ENCODE peak calls at places on chromosomes 5 and 9, in eight cellular contexts. A is MM.1S, L is HCT116, R is GM23338, D is hepatocyte, V is PC-3, E is SK-N-SH, Z is neural progenitor cell. S is an unnamed sample.

GRCh38 chr9:71760901-71761300 is 7.4 kb downstream of the CEMIP2 start:
- DNase-seq in V (no peak), D (no peak), R (peak; percentile 76), A (no peak), L (no peak), E (no peak), Z (peak; percentile 70), S (no peak)

GRCh38 chr5:144844086-144844485 is 673.4 kb downstream of the KCTD16 start:
- DNase-seq in Z (no peak), R (no peak), E (no peak), L (no peak), A (no peak), D (no peak), V (no peak), S (no peak)

GRCh38 chr9:134088064-134088725 is 20.4 kb upstream of the BRD3 start:
- DNase-seq in V (no peak), L (no peak), Z (no peak), A (no peak), R (no peak), D (no peak), E (peak; percentile 51), S (no peak)

GRCh38 chr9:134372621-134373267 is 46.5 kb downstream of the RXRA start:
- DNase-seq in A (no peak), D (no peak), V (no peak), Z (no peak), R (no peak), E (no peak), L (no peak), S (no peak)

GRCh38 chr5:172617817-172618216 is 23.2 kb upstream of the NEURL1B start:
- DNase-seq in Z (no peak), E (no peak), V (no peak), L (no peak), A (no peak), R (peak; percentile 76), D (no peak), S (no peak)

GRCh38 chr5:143494595-143494994 is 91.1 kb upstream of the NR3C1 start:
- DNase-seq in D (no peak), E (no peak), A (no peak), L (no peak), Z (no peak), V (no peak), R (no peak), S (no peak)

GRCh38 chr5:173946353-173946752 is 42.6 kb upstream of the C5orf47 start:
- DNase-seq in Z (no peak), E (no peak), R (no peak), L (no peak), V (no peak), D (peak; percentile 37), A (no peak), S (no peak)

GRCh38 chr9:129258124-129258822 is 80.2 kb upstream of the IER5L start:
- DNase-seq in V (peak; percentile 14), R (peak; percentile 99), D (peak; percentile 95), E (peak; percentile 100), Z (peak; percentile 100), L (peak; percentile 77), A (peak; percentile 96), S (peak; percentile 92)

GRCh38 chr5:65013141-65013540 is 244.4 kb downstream of the CWC27 start:
- DNase-seq in A (no peak), D (no peak), L (no peak), E (no peak), V (no peak), Z (no peak), R (no peak), S (no peak)

GRCh38 chr5:21654-22233 is 70.2 kb upstream of the PLEKHG4B start:
- DNase-seq in Z (no peak), A (peak; percentile 79), R (peak; percentile 37), L (peak; percentile 38), D (no peak), E (peak; percentile 59), V (peak; percentile 62), S (peak; percentile 27)
- TF ChIP-seq EZH2phosphoT487 in Z (no peak), A (no peak), R (no peak), L (no peak), D (no peak), E (no peak), V (no peak), S (no peak)

DNA sequence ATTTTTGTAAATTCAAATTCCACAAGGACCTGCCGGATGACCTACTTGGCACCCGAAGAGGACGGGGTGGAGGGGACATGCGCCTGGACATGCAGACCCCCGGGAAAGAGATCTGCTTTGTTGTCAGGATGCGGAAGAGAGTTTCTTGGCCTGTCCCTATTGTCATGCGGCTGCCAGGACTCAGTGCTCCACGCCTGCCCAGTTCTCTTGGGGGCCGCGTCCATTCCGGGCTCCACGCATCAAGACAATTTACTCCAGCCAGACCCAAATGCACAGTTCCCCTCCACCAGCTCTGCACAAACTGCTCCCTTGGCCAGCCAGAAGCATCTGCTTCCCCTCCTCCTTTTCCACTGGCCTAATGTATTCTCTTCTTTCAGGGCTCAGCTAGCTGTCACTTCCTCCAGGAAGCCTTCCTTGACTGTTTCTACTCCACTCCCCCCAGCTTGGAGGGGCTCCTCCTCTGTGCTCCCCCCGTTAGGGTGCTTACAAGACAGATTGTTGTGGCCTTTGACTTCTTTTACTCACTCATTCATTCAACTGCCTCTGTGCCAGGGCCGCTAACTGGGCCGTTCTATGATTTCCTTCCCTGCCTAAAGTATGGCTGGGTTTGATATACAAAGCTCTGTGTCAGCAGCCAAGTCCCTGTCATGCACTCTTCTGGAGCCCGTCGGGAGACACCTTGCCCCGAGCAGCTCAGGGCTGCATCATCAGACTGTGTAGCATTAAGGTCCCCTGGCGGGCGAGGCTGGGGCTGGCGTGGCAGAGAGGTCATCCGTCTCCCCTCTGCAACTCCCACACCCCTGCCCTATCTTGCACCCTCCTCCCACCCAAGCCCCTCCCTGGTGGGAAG is 6.6 kb downstream of the FIBCD1 start:
- DNase-seq in E (no peak), R (no peak), Z (peak; percentile 59), V (peak; percentile 48), L (no peak), A (no peak), D (peak; percentile 63), S (no peak)
- TF ChIP-seq CTCF in E (no peak), R (peak; percentile 9), Z (peak; percentile 25), V (peak; percentile 49), L (no peak), A (no peak), D (no peak), S (no peak)

GRCh38 chr9:35406183-35406959 is 83.5 kb upstream of the RUSC2 start:
- DNase-seq in V (no peak), L (no peak), D (peak; percentile 55), R (peak; percentile 98), Z (peak; percentile 93), E (no peak), A (no peak), S (no peak)
- TF ChIP-seq EZH2phosphoT487 in V (no peak), L (no peak), D (no peak), R (no peak), Z (no peak), E (no peak), A (no peak), S (no peak)

GRCh38 chr5:158938181-158938580 is 161.5 kb downstream of the EBF1 start:
- DNase-seq in E (no peak), L (no peak), V (no peak), D (no peak), Z (no peak), R (no peak), A (no peak), S (no peak)

GRCh38 chr5:158929579-158930233 is 170.0 kb downstream of the EBF1 start:
- DNase-seq in R (no peak), A (no peak), D (no peak), Z (no peak), L (no peak), E (no peak), V (no peak), S (no peak)

GRCh38 chr5:158940977-158941376 is 158.7 kb downstream of the EBF1 start:
- DNase-seq in R (no peak), E (no peak), L (no peak), A (no peak), D (no peak), Z (no peak), V (no peak), S (no peak)

GRCh38 chr5:158933494-158934318 is 166.0 kb downstream of the EBF1 start:
- DNase-seq in V (no peak), D (no peak), E (no peak), R (no peak), L (no peak), Z (no peak), A (no peak), S (no peak)

GRCh38 chr5:158935215-158935614 is 164.5 kb downstream of the EBF1 start:
- DNase-seq in E (no peak), Z (no peak), A (no peak), R (no peak), V (no peak), D (no peak), L (no peak), S (no peak)
- TF ChIP-seq CTCF in E (no peak), Z (no peak), A (no peak), R (no peak), V (no peak), D (no peak), L (no peak), S (no peak)

GRCh38 chr5:1515311-1515920 is 8.3 kb downstream of the LPCAT1 start:
- DNase-seq in E (peak; percentile 24), R (peak; percentile 43), A (no peak), V (no peak), D (no peak), L (no peak), Z (no peak), S (no peak)

GRCh38 chr5:1512541-1513291 is 11.0 kb downstream of the LPCAT1 start:
- DNase-seq in L (no peak), V (no peak), Z (peak; percentile 6), D (no peak), E (no peak), R (no peak), A (peak; percentile 89), S (no peak)

GRCh38 chr5:1514027-1514818 is 9.5 kb downstream of the LPCAT1 start:
- DNase-seq in V (no peak), A (no peak), R (peak; percentile 49), L (no peak), Z (peak; percentile 7), E (peak; percentile 9), D (no peak), S (no peak)

GRCh38 chr5:1511651-1512540 is 11.9 kb downstream of the LPCAT1 start:
- DNase-seq in R (no peak), V (peak; percentile 67), Z (peak; percentile 44), L (peak; percentile 29), A (no peak), E (no peak), D (no peak), S (peak; percentile 18)

DNA sequence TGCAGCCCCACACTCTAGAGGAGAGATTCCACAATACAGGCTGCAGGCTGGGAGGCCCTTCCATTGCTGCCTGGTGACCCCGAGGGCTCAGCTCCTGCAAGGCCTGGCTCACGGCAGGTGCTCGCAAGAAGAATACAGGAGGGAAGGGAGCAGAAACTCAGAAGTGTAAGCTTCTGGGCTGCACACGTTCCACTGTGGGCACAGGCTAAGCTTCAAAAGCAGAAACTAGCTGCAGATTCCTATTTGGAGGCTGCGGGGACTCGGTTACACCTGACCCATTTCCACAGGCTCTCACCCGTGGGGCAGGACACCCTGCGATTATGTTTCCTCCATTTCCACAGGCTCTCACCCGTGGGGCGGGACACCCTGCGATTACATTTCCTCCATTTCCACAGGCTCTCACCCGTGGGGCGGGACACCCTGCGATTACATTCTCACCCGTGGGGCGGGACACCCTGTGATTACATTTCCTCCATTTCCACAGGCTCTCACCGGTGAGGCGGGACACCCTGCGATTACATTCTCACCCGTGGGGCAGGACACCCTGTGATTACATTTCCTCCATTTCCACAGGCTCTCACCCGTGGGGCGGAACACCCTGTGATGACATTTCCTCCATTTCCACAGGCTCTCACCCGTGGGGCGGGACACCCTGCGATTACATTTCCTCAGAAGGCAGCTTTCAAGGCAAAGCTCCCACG is 10.3 kb downstream of the LPCAT1 start:
- DNase-seq in Z (peak; percentile 2), R (no peak), V (no peak), A (peak; percentile 23), L (no peak), E (no peak), D (no peak), S (no peak)
- TF ChIP-seq EZH2phosphoT487 in Z (no peak), R (no peak), V (no peak), A (no peak), L (no peak), E (no peak), D (no peak), S (no peak)